ENCODE peak calls at places on chromosomes 1 and 21, in eight cellular contexts. C is right lobe of liver, X is transverse colon, N is PC-3, Q is psoas muscle, G is heart left ventricle, B is H1, V is neural progenitor cell. T is an unnamed sample. For H3K27me3, the result is how much of the 10 kb centered on the place peaks cover.

GRCh38 chr21:44739316-44739715 is 27.9 kb upstream of the TSPEAR start:
- DNase-seq in G (no peak), B (no peak), V (no peak), Q (no peak), N (no peak), C (no peak), X (no peak), T (no peak)

GRCh38 chr1:184791199-184791935 is 36.7 kb upstream of the EDEM3 start:
- DNase-seq in G (no peak), Q (no peak), B (no peak), X (no peak), C (no peak), N (peak), V (no peak), T (peak)

GRCh38 chr1:10901091-10901893 is 104.8 kb upstream of the CASZ1 start:
- DNase-seq in C (no peak), G (peak), N (peak), B (no peak), V (no peak), X (peak), Q (no peak), T (no peak)

GRCh38 chr21:34029724-34030528 is 43.5 kb upstream of the MRPS6 start:
- DNase-seq in X (peak), C (no peak), N (peak), G (peak), Q (peak), B (peak), V (peak), T (peak)

GRCh38 chr1:232868793-232869491 is 63.7 kb downstream of the MAP10 start:
- DNase-seq in N (peak), V (no peak), G (no peak), B (no peak), Q (peak), X (no peak), C (peak), T (peak)

GRCh38 chr1:182198006-182198605 is 136.6 kb upstream of the ZNF648 start:
- DNase-seq in V (no peak), B (no peak), X (no peak), Q (peak), N (peak), G (no peak), C (no peak), T (no peak)

GRCh38 chr1:1399870-1400575 is 888 bp upstream of the CCNL2 start:
- DNase-seq in N (peak), G (no peak), C (no peak), V (peak), Q (no peak), B (no peak), X (no peak), T (no peak)

GRCh38 chr1:236099622-236100021 is 34.7 kb upstream of the NID1 start:
- DNase-seq in B (no peak), N (no peak), G (no peak), X (no peak), Q (no peak), V (peak), C (no peak), T (no peak)

GRCh38 chr1:230044729-230045128 is 22.3 kb upstream of the GALNT2 start:
- DNase-seq in V (no peak), G (no peak), B (no peak), X (no peak), Q (no peak), C (no peak), N (no peak), T (no peak)

GRCh38 chr1:207828046-207828445 is 76.2 kb downstream of the CD46 start:
- DNase-seq in G (no peak), C (no peak), V (no peak), N (no peak), Q (no peak), B (no peak), X (no peak), T (no peak)

GRCh38 chr1:197905699-197906351 is 3.4 kb downstream of the C1orf53 start:
- DNase-seq in G (no peak), C (no peak), X (no peak), Q (no peak), B (no peak), N (no peak), V (no peak), T (no peak)

GRCh38 chr1:156652992-156653355 is 11.1 kb downstream of the BCAN start:
- DNase-seq in N (no peak), V (no peak), C (no peak), B (no peak), G (no peak), Q (no peak), X (no peak), T (no peak)

GRCh38 chr21:46429754-46430681 is 28.7 kb upstream of the DIP2A start:
- DNase-seq in X (no peak), V (no peak), C (no peak), G (no peak), Q (no peak), N (no peak), B (no peak), T (no peak)

GRCh38 chr1:85379203-85380136 is 85.5 kb downstream of the DDAH1 start:
- DNase-seq in G (no peak), X (no peak), C (no peak), V (no peak), B (no peak), Q (no peak), N (no peak), T (no peak)

GRCh38 chr21:36815284-36815683 is 116.4 kb downstream of the SIM2 start:
- DNase-seq in C (no peak), N (no peak), B (no peak), X (no peak), G (no peak), Q (no peak), V (no peak), T (no peak)

GRCh38 chr21:15414057-15414456 is 315.7 kb upstream of the USP25 start:
- DNase-seq in X (no peak), Q (no peak), V (no peak), G (no peak), B (no peak), C (no peak), N (no peak), T (no peak)

GRCh38 chr1:5577255-5578040 is 414.8 kb downstream of the NPHP4 start:
- DNase-seq in X (no peak), V (no peak), Q (no peak), C (no peak), B (no peak), G (no peak), N (no peak), T (no peak)

GRCh38 chr1:167860231-167860923 is 53.6 kb downstream of the ADCY10 start:
- DNase-seq in G (no peak), V (no peak), X (no peak), N (no peak), C (no peak), B (no peak), Q (no peak), T (peak)

GRCh38 chr1:156052862-156053769 is 482 bp downstream of the UBQLN4 start:
- DNase-seq in N (peak), Q (peak), C (peak), X (peak), G (peak), B (no peak), V (peak), T (peak)

GRCh38 chr1:66598670-66599069 is 64.7 kb downstream of the SGIP1 start:
- DNase-seq in X (no peak), B (no peak), G (no peak), Q (no peak), N (peak), C (no peak), V (no peak), T (peak)

GRCh38 chr1:33263890-33264504 is 7.7 kb downstream of the ZNF362 start:
- DNase-seq in N (no peak), C (no peak), X (no peak), G (no peak), B (no peak), V (no peak), Q (no peak), T (no peak)

GRCh38 chr1:15181564-15181963 is 28.0 kb downstream of the TMEM51 start:
- DNase-seq in Q (no peak), B (no peak), V (no peak), X (no peak), C (no peak), N (no peak), G (no peak), T (no peak)

GRCh38 chr1:201640624-201641023 is 101.7 kb downstream of the NAV1 start:
- DNase-seq in G (peak), Q (peak), V (no peak), B (no peak), C (no peak), X (peak), N (no peak), T (no peak)

GRCh38 chr1:162145966-162146696 is 76.6 kb downstream of the NOS1AP start:
- DNase-seq in N (no peak), Q (no peak), G (no peak), B (no peak), V (peak), C (no peak), X (no peak), T (no peak)
- H3K4me3 ChIP-seq in N (no peak), Q (no peak), G (no peak), B (peak), V (peak), C (no peak), X (no peak), T (no peak)

DNA sequence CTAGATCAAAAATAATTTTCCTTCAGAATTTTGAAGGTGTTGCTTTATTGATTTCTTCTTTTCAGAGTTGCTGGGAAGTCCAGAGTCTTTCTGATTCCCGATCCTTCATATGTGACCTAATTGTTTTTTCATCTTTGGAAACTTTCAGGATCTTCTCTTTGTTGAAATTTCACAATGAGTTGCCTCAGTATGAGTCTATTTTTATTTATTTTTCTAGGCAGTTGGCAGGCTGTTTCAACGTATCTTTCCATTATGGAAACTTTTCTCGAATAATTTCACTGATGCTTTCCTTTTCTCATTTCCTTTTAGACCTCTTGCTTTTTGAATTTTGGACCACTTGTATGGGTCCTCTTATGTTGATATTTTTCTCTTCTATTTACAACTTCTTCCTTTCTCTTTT is 354.3 kb downstream of the TGFB2 start:
- DNase-seq in N (no peak), B (no peak), V (no peak), Q (no peak), G (no peak), C (no peak), X (no peak), T (no peak)
- H3K27me3 ChIP-seq in N (under half), B (under half), V (under half), Q (under half), G (under half), C (under half), X (under half), T (under half)

GRCh38 chr1:195345149-195345548 is 1263.1 kb downstream of the KCNT2 start:
- DNase-seq in X (no peak), V (peak), Q (no peak), B (peak), C (no peak), G (no peak), N (no peak), T (no peak)
- TF ChIP-seq CTCF in X (no peak), V (peak), Q (no peak), B (peak), C (peak), G (no peak), N (no peak), T (no peak)

DNA sequence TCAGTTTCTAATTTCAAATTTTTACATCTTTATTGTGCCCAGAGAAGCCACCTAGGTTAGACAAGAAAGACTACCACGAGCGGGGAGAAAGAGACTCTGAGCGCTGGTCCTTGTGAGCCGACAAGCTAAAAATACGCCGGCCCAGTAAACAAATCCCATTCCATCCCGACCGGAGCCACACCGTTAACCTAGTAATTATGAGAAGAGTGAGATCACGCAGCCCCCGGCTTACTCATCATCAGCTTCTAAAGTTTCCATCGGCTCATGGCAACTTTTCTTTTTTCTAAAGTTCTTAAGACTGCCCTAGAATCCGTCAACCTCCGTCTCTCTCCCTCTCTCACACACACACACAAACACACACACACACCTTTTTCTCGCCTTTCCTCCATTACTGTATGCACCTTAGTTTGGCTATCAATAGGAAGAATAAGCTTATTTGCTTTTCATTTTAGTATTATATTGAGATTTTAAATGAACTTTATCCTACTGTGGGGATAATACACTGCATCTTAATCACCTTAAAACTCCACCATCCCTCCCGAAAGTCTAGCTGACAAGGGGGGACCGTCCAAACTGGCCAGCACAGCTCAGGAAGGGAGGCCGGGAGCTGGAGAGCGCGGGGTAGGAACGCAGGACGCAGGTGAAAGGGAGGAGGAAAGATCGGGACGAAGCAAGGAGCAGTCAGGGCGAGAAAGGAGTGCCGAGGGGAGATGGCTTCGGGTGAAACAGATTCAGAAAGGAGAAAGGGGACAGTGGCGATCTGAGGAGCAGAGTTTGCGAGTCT is 730 bp downstream of the OTUD7B start:
- DNase-seq in B (no peak), V (peak), C (peak), X (peak), Q (peak), N (peak), G (peak), T (peak)
- H3K4me3 ChIP-seq in B (peak), V (peak), C (peak), X (peak), Q (peak), N (peak), G (peak), T (peak)